ENCODE peak calls at places on chromosomes 16 and 17, in ten cellular contexts. Q, E, T, O, Y, W, A, B, K and D are unnamed samples.

GRCh38 chr16:11393861-11394592 is 48.8 kb downstream of the RMI2 start:
- DNase-seq in Y (no peak), B (no peak), W (no peak), K (no peak), E (no peak), O (no peak), T (no peak), Q (no peak), A (no peak), D (no peak)

GRCh38 chr17:64984181-64984580 is 64.9 kb upstream of the LRRC37A3 start:
- DNase-seq in E (no peak), Y (no peak), Q (no peak), W (no peak), A (no peak), K (no peak), B (no peak), T (no peak), O (no peak), D (no peak)

GRCh38 chr17:77301694-77302087 is 160.9 kb downstream of the SEC14L1 start:
- DNase-seq in W (no peak), B (no peak), T (no peak), E (no peak), A (no peak), Q (no peak), K (no peak), Y (no peak), O (no peak), D (no peak)

GRCh38 chr17:55056530-55056929 is 88.0 kb downstream of the STXBP4 start:
- DNase-seq in K (no peak), B (no peak), Y (no peak), W (peak), E (peak), T (no peak), O (no peak), A (peak), Q (no peak), D (no peak)

GRCh38 chr17:66378296-66378695 is 75.9 kb downstream of the PRKCA start:
- DNase-seq in Y (no peak), Q (no peak), W (no peak), T (no peak), A (no peak), K (no peak), E (no peak), B (no peak), O (no peak), D (no peak)

GRCh38 chr17:64406321-64407200 is 15.9 kb upstream of the PECAM1 start:
- DNase-seq in A (no peak), B (no peak), K (peak), T (no peak), W (no peak), O (no peak), Q (no peak), Y (peak), E (peak), D (no peak)

GRCh38 chr17:81285179-81285878 is 9.8 kb downstream of the SLC38A10 start:
- DNase-seq in B (no peak), Y (no peak), W (peak), T (peak), K (no peak), E (peak), A (peak), Q (peak), O (peak), D (peak)

GRCh38 chr17:45755050-45755449 is 29.1 kb upstream of the CRHR1 start:
- DNase-seq in Q (no peak), K (no peak), B (no peak), O (no peak), Y (no peak), T (no peak), W (no peak), A (no peak), E (no peak), D (no peak)

GRCh38 chr16:79542196-79542859 is 58.2 kb downstream of the MAF start:
- DNase-seq in A (no peak), Q (no peak), W (peak), B (no peak), Y (no peak), K (no peak), O (peak), E (peak), T (no peak), D (peak)

GRCh38 chr16:2520784-2521577 is 810 bp downstream of the AMDHD2 start:
- DNase-seq in T (no peak), Y (no peak), W (peak), A (peak), K (peak), O (no peak), E (no peak), B (no peak), Q (peak), D (no peak)

GRCh38 chr16:10308305-10309193 is 77.3 kb upstream of the ATF7IP2 start:
- DNase-seq in Y (no peak), T (no peak), B (no peak), O (no peak), W (no peak), A (peak), K (no peak), Q (no peak), E (no peak), D (peak)

GRCh38 chr17:8995711-8996110 is 25.6 kb upstream of the NTN1 start:
- DNase-seq in W (no peak), Q (no peak), T (no peak), K (no peak), E (no peak), Y (no peak), A (no peak), O (no peak), B (no peak), D (no peak)

GRCh38 chr16:14955546-14956231 is 18.4 kb downstream of the NPIPA1 start:
- DNase-seq in B (no peak), E (no peak), Q (peak), T (no peak), Y (no peak), K (peak), W (peak), O (peak), A (no peak), D (no peak)

GRCh38 chr16:29680180-29680598 is 1.2 kb downstream of the QPRT start:
- DNase-seq in K (no peak), O (no peak), T (no peak), E (peak), Y (no peak), B (no peak), W (no peak), A (no peak), Q (no peak), D (no peak)

GRCh38 chr16:85279874-85280545 is 167.7 kb upstream of the CIBAR2 start:
- DNase-seq in K (no peak), Y (no peak), A (no peak), O (peak), T (peak), Q (no peak), B (no peak), W (peak), E (peak), D (no peak)

GRCh38 chr16:57667526-57668258 is 414 bp upstream of the ADGRG3 start:
- DNase-seq in A (peak), W (peak), B (no peak), Q (no peak), O (no peak), K (no peak), Y (peak), T (no peak), E (peak), D (no peak)

GRCh38 chr17:7650509-7651096 is at the start of gene ATP1B2:
- DNase-seq in A (peak), Y (peak), Q (peak), W (peak), T (peak), O (peak), B (no peak), K (peak), E (peak), D (peak)

GRCh38 chr16:67268136-67268579 is 11.2 kb upstream of the PLEKHG4 start:
- DNase-seq in W (no peak), O (no peak), E (peak), A (peak), B (no peak), Q (no peak), K (peak), T (no peak), Y (peak), D (no peak)

GRCh38 chr16:76668207-76668725 is 391.1 kb downstream of the CNTNAP4 start:
- DNase-seq in T (no peak), W (no peak), Y (no peak), Q (no peak), A (no peak), O (no peak), K (no peak), E (no peak), B (no peak), D (no peak)
- TF ChIP-seq POLR2A in T (no peak), W (no peak), Y (no peak), Q (no peak), A (no peak), O (no peak), K (no peak), E (no peak), B (no peak), D (no peak)

GRCh38 chr16:86962913-86963312 is 354.3 kb downstream of the C16orf95 start:
- DNase-seq in T (no peak), A (no peak), Y (no peak), W (no peak), K (no peak), Q (no peak), B (no peak), O (no peak), E (no peak), D (no peak)

GRCh38 chr16:86959729-86960128 is 357.5 kb downstream of the C16orf95 start:
- DNase-seq in Y (no peak), O (no peak), W (no peak), T (no peak), Q (no peak), A (no peak), E (no peak), B (no peak), K (no peak), D (no peak)

GRCh38 chr16:86960266-86960665 is 356.9 kb downstream of the C16orf95 start:
- DNase-seq in A (no peak), B (no peak), Y (no peak), K (no peak), E (no peak), O (no peak), T (no peak), Q (no peak), W (no peak), D (no peak)

GRCh38 chr16:86962259-86962658 is 354.9 kb downstream of the C16orf95 start:
- DNase-seq in O (no peak), B (no peak), T (no peak), K (no peak), Q (no peak), E (no peak), A (no peak), W (no peak), Y (no peak), D (no peak)

GRCh38 chr16:86961133-86961720 is 356.0 kb downstream of the C16orf95 start:
- DNase-seq in Y (no peak), O (no peak), B (no peak), A (no peak), K (no peak), W (no peak), T (no peak), Q (no peak), E (no peak), D (no peak)
- TF ChIP-seq CTCF in Y (no peak), O (no peak), B (no peak), A (no peak), K (no peak), W (no peak), T (no peak), Q (no peak), E (no peak), D (no peak)

GRCh38 chr16:31897283-31897682 is 23.7 kb downstream of the ZNF267 start:
- DNase-seq in A (no peak), Y (no peak), K (no peak), E (no peak), Q (no peak), O (no peak), T (no peak), W (no peak), B (no peak), D (no peak)

GRCh38 chr16:31893824-31894223 is 20.2 kb downstream of the ZNF267 start:
- DNase-seq in T (no peak), O (no peak), W (no peak), Y (no peak), Q (no peak), E (no peak), K (no peak), B (no peak), A (no peak), D (no peak)

GRCh38 chr16:31899505-31899904 is 25.9 kb downstream of the ZNF267 start:
- DNase-seq in K (no peak), Y (no peak), E (no peak), O (no peak), A (no peak), T (no peak), B (no peak), W (no peak), Q (no peak), D (no peak)
- TF ChIP-seq POLR2A in K (no peak), Y (no peak), E (no peak), O (no peak), A (no peak), T (no peak), B (no peak), W (no peak), Q (no peak), D (no peak)

DNA sequence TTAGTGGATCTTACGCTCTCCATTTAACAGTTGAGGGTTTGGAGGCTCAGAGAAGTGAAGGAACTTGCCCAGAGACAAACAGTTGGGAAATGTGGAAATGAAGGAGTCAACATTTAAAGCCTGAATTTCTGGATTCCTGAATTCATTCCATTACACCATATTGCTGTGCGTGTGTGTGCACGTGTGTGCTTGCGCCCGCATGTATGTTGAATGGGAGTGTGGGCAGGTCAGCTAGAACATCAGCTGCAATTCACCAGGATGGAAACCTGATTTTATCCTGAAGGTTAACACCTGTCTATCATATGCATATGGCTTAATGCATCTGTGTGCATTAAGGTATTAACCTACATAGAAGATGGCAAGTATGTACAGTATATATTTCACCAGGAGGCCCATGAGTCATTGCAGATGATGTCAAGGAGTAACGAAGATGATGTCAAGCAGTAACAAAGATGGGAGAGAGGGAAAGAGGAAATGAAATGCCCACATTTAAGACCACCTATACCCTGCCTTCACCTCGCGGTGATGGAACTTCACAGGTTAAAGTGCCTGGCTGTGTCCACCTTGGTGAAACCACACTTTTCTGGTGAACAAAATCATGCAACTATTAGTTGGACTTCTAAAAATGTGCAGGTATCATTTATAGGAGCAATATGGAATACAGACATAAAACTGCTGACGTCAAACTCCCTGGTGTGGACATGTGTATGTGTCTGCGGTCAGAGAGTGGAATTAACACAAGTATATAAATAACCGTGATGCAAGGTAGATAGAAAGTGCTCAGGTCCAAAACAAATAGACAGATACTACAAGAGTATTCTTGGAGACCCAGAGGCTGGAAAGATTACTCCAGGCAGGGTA is 832 bp upstream of the ADAP2 start:
- DNase-seq in Y (no peak), T (no peak), Q (no peak), A (no peak), O (no peak), W (no peak), K (no peak), B (no peak), E (no peak), D (no peak)
- TF ChIP-seq CTCF in Y (no peak), T (no peak), Q (no peak), A (no peak), O (no peak), W (no peak), K (no peak), B (no peak), E (no peak), D (no peak)

GRCh38 chr17:44218344-44219125 is 940 bp downstream of the UBTF start:
- DNase-seq in E (peak), B (peak), A (peak), O (peak), Y (peak), W (peak), Q (peak), K (peak), T (peak), D (peak)
- TF ChIP-seq POLR2A in E (no peak), B (peak), A (no peak), O (peak), Y (peak), W (no peak), Q (peak), K (peak), T (peak), D (no peak)

DNA sequence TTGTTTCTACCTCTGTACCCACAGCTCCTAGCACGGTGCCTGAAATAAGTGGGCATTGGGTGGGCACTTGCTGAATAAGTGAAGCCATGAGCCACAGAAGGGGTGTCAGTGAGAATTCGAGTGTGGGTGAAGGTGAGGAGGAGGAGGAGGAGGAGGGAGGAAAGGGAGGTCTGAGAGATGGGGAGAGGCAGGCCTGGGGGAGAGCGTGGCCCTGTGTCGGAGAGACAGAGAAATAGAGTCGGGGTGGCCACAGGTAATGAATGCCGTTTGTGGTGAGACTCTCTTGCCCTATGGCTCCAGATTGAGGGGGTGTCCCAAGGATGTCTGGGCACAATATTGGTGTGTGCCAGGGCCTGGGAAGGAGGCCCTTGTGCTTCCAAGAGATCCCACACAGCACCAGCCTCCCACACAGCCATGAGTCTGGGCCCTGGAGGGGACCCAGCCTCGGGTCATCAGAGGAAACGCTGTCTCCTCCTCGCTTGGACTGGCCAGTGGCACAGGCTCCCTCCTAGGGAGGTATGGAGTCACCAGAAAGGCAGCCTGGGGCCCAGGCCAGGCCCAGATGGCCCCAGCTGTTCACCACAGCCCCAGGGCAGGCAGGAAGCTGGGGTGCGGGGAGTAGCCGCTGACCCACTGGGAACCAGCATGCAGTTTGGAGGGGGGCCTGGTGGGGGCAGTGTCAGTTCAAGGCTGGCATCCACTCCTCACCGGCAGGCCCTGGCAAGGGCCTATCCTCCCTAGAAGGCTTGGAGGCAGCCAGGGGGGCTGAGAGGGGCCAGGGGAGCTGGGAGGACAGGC is 49.0 kb downstream of the SDK2 start:
- DNase-seq in A (peak), W (no peak), Q (no peak), B (no peak), K (no peak), T (no peak), E (no peak), O (no peak), Y (no peak), D (no peak)
- TF ChIP-seq CTCF in A (no peak), W (peak), Q (no peak), B (peak), K (no peak), T (peak), E (no peak), O (peak), Y (peak), D (no peak)

DNA sequence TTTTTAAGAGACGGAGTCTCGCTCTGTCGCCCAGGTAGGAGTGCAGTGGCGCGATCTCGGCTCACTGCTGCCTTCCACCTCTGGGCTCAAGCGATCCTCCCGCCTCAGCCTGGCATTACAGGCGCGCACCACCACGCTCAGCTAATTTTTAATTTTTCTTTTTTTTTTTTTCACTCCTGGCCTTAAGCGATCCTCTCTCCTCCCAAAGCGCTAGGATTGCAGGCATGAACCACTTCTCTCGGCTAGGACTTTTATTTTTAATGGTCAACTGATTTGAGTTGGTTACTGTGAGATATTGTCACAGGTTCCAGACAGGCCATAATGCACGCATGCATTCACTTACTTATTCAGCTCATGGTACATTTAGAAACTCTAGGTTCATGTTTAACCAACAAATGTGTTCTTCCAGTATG is 888 bp downstream of the PIGW start:
- DNase-seq in E (no peak), Q (no peak), T (no peak), K (no peak), W (no peak), A (no peak), B (no peak), Y (no peak), O (no peak), D (no peak)
- TF ChIP-seq POLR2A in E (no peak), Q (no peak), T (no peak), K (no peak), W (no peak), A (no peak), B (no peak), Y (no peak), O (no peak), D (no peak)

DNA sequence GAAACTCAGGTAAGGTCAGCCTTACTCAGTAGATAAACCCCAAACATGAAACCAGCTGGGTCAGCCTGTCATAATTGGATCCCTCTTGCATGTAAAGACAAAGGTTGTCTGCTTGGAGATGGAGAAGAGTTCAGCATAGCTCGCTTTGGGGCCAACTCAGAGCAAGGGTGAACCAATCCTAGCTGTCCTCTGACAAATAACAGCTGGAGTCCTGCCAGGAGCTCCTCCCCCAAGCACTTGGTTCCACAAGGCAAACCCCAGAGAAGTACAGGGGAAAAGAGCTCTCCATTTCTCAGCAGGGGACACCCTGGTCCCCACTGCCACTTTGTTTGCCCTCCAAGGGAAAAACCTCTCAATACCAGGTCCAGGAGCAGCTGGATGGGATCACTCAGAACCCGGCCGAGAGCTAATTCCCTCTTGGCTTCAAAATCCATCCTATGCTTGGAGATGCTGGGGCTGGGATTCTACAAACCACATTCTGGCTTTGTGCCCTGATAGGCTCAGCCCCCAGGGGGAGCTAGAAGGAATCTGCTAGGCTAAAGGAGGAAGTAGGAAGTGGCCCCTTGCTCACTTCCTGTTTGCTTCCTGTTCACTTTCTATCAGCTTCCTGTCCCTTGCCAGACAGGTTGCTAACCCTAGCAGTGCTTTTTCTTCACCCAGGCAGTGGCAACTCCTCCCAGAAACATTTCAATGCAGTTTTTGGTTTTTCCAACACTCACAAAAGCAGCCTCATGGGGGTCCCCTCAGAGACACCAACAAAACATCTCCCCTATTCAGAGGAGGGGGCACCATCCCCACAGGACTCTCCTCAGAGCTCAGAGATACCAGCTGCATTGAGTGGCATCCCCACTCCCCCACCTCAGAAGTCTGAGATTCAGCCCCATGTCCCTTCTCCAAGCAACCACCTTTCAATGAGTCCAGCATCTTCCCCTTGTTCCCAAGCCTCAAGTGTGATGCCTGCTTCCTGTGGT is 30.7 kb downstream of the CDRT4 start:
- DNase-seq in E (peak), T (peak), O (peak), B (no peak), W (peak), K (peak), Y (peak), Q (peak), A (peak), D (peak)
- TF ChIP-seq CTCF in E (no peak), T (no peak), O (peak), B (no peak), W (peak), K (no peak), Y (no peak), Q (no peak), A (no peak), D (no peak)